ENCODE peak calls at places on chromosomes 11 and 22, in four cellular contexts. I, A, N and K are unnamed samples.
A peak's percentile ranks its signal among the peaks of the same experiment; 100 is the strongest.

GRCh38 chr11:699116-699508 is 3.5 kb downstream of the TMEM80 start:
- DNase-seq in A (no peak), N (no peak), I (no peak), K (no peak)

GRCh38 chr11:111370902-111371578 is 8.0 kb downstream of the POU2AF1 start:
- DNase-seq in A (no peak), I (no peak), N (no peak), K (no peak)

GRCh38 chr11:46673713-46674462 is 26.5 kb downstream of the ARHGAP1 start:
- DNase-seq in I (no peak), N (no peak), A (no peak), K (no peak)

GRCh38 chr11:117473692-117474091 is 146.0 kb downstream of the CEP164 start:
- DNase-seq in A (no peak), I (no peak), N (no peak), K (no peak)

GRCh38 chr11:44936527-44936926 is 14.2 kb downstream of the TP53I11 start:
- DNase-seq in I (no peak), A (peak; percentile 81), N (no peak), K (peak; percentile 90)

GRCh38 chr11:107501713-107502112 is 44.1 kb upstream of the CWF19L2 start:
- DNase-seq in N (no peak), A (no peak), I (no peak), K (no peak)

GRCh38 chr11:93025558-93026255 is 56.3 kb downstream of the MTNR1B start:
- DNase-seq in N (no peak), I (no peak), A (no peak), K (no peak)

GRCh38 chr11:38425578-38425977 is 1827.5 kb upstream of the RAG2 start:
- DNase-seq in N (no peak), A (no peak), I (no peak), K (no peak)

GRCh38 chr11:64220271-64220670 is 5.7 kb downstream of the TRPT1 start:
- DNase-seq in N (no peak), I (no peak), A (no peak), K (no peak)

GRCh38 chr11:121596195-121597145 is 143.7 kb upstream of the SORL1-AS1 start:
- DNase-seq in A (no peak), I (no peak), N (no peak), K (no peak)

GRCh38 chr11:64150051-64150450 is 15.9 kb downstream of the MACROD1 start:
- DNase-seq in I (no peak), N (no peak), A (no peak), K (no peak)

GRCh38 chr11:4891996-4892640 is 10.4 kb downstream of the OR51T1 start:
- DNase-seq in N (no peak), A (no peak), I (peak; percentile 60), K (no peak)

GRCh38 chr22:42922374-42923177 is 65.5 kb upstream of the ARFGAP3 start:
- DNase-seq in I (no peak), N (no peak), A (peak; percentile 57), K (no peak)

GRCh38 chr11:67271548-67272284 is 5.4 kb downstream of the GRK2 start:
- DNase-seq in N (peak; percentile 80), I (no peak), A (peak; percentile 55), K (no peak)

GRCh38 chr11:68173926-68174325 is 39.2 kb downstream of the KMT5B start:
- DNase-seq in A (no peak), I (no peak), N (no peak), K (no peak)

GRCh38 chr11:2483426-2483825 is 38.6 kb downstream of the KCNQ1 start:
- DNase-seq in I (no peak), N (peak; percentile 46), A (no peak), K (no peak)
- TF ChIP-seq CTCF in I (no peak), N (no peak), A (no peak), K (no peak)

GRCh38 chr11:75650167-75650723 is 18.6 kb downstream of the MAP6 start:
- DNase-seq in A (no peak), N (no peak), I (no peak), K (no peak)
- TF ChIP-seq CTCF in A (no peak), N (no peak), I (no peak), K (no peak)

GRCh38 chr11:34653851-34654490 is 33.1 kb downstream of the EHF start:
- DNase-seq in A (peak; percentile 70), N (no peak), I (peak; percentile 97), K (no peak)
- TF ChIP-seq CTCF in A (no peak), N (no peak), I (peak; percentile 37), K (no peak)

GRCh38 chr11:81165164-81165563 is 1568.5 kb downstream of the FAM181B start:
- DNase-seq in A (no peak), I (no peak), N (no peak), K (no peak)

DNA sequence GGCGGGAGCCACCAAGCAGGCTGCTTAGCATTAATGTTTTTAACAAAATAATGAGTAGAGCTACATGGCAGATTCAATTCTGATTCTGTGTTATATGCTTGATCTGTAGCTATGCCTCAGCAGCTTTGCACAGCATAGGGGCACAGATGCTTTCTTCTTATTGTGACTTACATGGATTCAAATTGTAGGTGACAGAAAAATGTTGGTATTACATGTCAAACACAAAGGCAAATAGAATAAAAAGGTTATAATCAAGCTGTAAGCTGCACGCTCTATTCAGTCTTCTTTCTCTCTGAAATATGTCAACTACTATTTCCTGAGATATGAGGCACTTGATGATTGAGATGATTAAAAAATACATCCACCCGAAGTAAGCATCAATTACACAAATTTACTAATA is 1573.8 kb downstream of the FAM181B start:
- DNase-seq in A (no peak), I (no peak), N (no peak), K (no peak)
- TF ChIP-seq CTCF in A (no peak), I (no peak), N (no peak), K (no peak)

GRCh38 chr11:134332782-134333181 is 994 bp downstream of the GLB1L2 start:
- DNase-seq in I (no peak), N (no peak), A (no peak), K (no peak)

GRCh38 chr11:134331565-134332188 is at the start of gene GLB1L2:
- DNase-seq in N (no peak), A (peak; percentile 79), I (no peak), K (no peak)

GRCh38 chr11:134332189-134332631 is 422 bp downstream of the GLB1L2 start:
- DNase-seq in I (no peak), N (no peak), A (no peak), K (no peak)

GRCh38 chr11:134333312-134333711 is 1.5 kb downstream of the GLB1L2 start:
- DNase-seq in I (no peak), A (no peak), N (no peak), K (no peak)

DNA sequence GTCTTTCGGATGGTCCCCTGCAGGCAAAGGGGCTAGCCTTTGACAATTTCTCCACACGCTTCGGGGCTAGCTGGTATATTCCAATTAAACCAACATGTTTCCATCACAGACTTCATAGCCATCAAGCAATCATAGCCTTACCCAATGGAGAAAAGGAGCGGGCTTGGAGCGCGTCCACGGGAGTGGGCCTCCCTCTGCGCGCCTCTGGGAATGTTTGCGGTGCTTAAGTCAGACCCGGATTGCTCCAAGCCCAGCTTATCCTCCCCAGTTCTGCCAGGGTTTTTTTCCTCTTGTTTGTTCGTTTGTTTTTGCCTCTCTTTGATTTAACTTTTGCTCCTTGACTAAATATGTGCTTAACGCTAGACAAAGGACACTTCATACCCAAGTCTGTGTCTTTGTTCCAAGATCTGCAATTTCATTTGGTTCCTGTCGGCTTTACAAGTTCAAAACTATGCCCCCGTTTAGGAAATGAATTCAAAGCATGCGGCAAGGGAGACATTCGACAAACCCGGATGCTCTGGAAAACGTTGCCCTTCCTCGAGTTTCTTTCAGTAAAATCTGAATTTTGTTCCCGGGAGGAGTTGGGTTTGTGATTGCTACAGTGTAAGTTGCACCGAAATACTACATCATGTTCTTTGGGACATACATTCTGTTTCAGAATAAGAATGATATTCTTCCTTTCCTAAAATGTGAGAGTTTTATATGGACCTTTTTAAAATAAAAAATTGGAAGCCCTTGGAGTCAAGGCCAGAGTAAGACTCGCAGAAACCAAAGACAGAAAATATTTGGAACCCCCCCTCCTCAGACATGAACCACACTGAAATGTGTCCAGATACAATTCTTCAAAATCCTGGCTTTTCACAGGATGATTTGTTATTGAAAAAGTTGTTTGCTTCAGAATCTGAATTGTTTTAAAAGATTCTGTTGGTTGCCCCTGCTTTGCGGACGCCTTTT is 900 bp upstream of the GLB1L2 start:
- DNase-seq in I (no peak), A (no peak), N (no peak), K (no peak)
- TF ChIP-seq CTCF in I (no peak), A (no peak), N (no peak), K (no peak)